ENCODE peak calls at places on chromosome 13, in nine cellular contexts. D is CD8-positive, alpha-beta T cell; F is effector memory CD4-positive, alpha-beta T cell; P is body of pancreas; Q is fibroblast of lung; E is ovary; H is tibial nerve; G is esophagus squamous epithelium; V is Peyer's patch. X is an unnamed sample.

GRCh38 chr13:109203587-109203986 is 574.2 kb downstream of the MYO16 start:
- DNase-seq in V (no peak), G (no peak), H (no peak), Q (no peak), P (no peak), F (no peak), D (no peak), E (no peak), X (no peak)

GRCh38 chr13:31225998-31226675 is 26.4 kb downstream of the B3GLCT start:
- DNase-seq in V (no peak), E (no peak), F (no peak), P (no peak), H (no peak), D (no peak), Q (no peak), G (no peak), X (no peak)

GRCh38 chr13:59663707-59664106 is 500.0 kb downstream of the DIAPH3 start:
- DNase-seq in F (no peak), Q (no peak), H (no peak), G (no peak), P (no peak), V (no peak), D (no peak), E (no peak), X (no peak)

GRCh38 chr13:32001392-32001768 is 30.2 kb upstream of the FRY start:
- DNase-seq in D (no peak), G (no peak), V (no peak), E (no peak), P (peak; percentile 62), Q (peak; percentile 54), F (no peak), H (no peak), X (no peak)

GRCh38 chr13:59472134-59472533 is 691.6 kb downstream of the DIAPH3 start:
- DNase-seq in P (no peak), H (no peak), G (no peak), E (no peak), Q (peak; percentile 55), D (no peak), V (no peak), F (no peak), X (no peak)

GRCh38 chr13:106755542-106755941 is 187.6 kb upstream of the ARGLU1 start:
- DNase-seq in V (no peak), D (no peak), H (no peak), E (no peak), Q (no peak), F (no peak), P (no peak), G (no peak), X (no peak)

GRCh38 chr13:20142019-20142926 is 18.6 kb downstream of the GJA3 start:
- DNase-seq in E (no peak), G (no peak), V (no peak), Q (no peak), F (no peak), H (no peak), D (no peak), P (no peak), X (no peak)

GRCh38 chr13:107023335-107023734 is 455.4 kb upstream of the ARGLU1 start:
- DNase-seq in P (no peak), E (no peak), D (no peak), F (no peak), H (no peak), G (no peak), V (no peak), Q (no peak), X (no peak)

GRCh38 chr13:31477961-31478360 is 261.4 kb upstream of the RXFP2 start:
- DNase-seq in H (no peak), F (no peak), G (no peak), P (no peak), D (no peak), V (no peak), E (no peak), Q (peak; percentile 31), X (no peak)

GRCh38 chr13:24304620-24305019 is 4.8 kb upstream of the C1QTNF9 start:
- DNase-seq in E (no peak), P (no peak), F (no peak), H (no peak), G (no peak), Q (no peak), D (no peak), V (no peak), X (no peak)

GRCh38 chr13:26017196-26017921 is 34.5 kb downstream of the SHISA2 start:
- DNase-seq in Q (no peak), D (peak; percentile 11), H (no peak), V (no peak), G (no peak), E (no peak), F (no peak), P (no peak), X (no peak)

GRCh38 chr13:32495429-32495828 is 43.2 kb downstream of the N4BP2L2 start:
- DNase-seq in D (no peak), E (no peak), F (no peak), V (no peak), H (no peak), P (no peak), G (no peak), Q (no peak), X (no peak)

GRCh38 chr13:31485651-31486051 is 253.7 kb upstream of the RXFP2 start:
- DNase-seq in D (no peak), Q (peak; percentile 20), E (no peak), F (no peak), V (no peak), P (no peak), G (no peak), H (no peak), X (no peak)

GRCh38 chr13:103815619-103816018 is 749.4 kb upstream of the SLC10A2 start:
- DNase-seq in F (no peak), E (no peak), Q (no peak), G (no peak), H (no peak), D (no peak), V (no peak), P (no peak), X (no peak)

GRCh38 chr13:30020726-30021312 is 170.4 kb upstream of the UBL3 start:
- DNase-seq in F (no peak), E (no peak), H (no peak), D (no peak), Q (no peak), G (no peak), P (no peak), V (no peak), X (no peak)

GRCh38 chr13:31408927-31409326 is 209.2 kb downstream of the B3GLCT start:
- DNase-seq in G (no peak), V (no peak), P (no peak), D (no peak), H (no peak), F (no peak), E (no peak), Q (no peak), X (no peak)

DNA sequence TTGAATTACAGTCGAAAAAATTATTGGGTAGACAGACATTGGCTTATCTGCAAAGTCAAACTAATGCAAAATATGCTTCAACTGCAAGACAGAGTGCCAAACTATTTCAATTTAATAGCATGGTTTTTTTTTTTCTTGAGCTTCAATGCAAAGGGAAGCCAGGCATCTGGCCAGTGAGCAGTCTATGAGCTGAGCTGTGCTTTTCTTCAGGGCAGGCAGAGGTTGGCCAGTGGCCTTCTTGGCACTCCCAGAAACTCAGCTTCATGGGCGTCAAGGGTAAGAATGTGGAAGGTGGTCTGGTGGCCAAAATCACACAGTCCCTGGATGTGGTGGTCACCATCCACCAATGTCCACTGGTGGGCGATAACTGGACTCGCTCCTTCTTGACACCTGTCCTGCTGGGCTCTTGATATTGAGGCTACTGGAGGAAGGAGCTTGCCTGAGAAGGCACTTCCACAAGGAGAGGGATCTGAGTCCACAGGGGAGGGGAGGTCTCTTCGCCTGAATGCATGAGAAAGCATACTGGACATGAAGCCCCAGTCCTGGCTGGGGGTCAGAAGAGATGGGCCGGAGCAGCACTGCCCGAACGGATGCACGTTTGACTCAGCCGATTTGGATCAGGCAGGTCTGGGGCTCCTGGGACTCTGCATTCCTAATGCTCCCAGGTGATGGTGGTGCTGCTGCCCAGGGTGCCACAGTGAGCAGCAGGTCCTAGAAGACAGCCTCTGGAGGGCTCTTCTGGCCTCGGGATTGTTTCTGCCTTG is 17.1 kb downstream of the COL4A2 start:
- DNase-seq in F (no peak), D (no peak), G (no peak), V (no peak), E (no peak), H (no peak), P (no peak), Q (no peak), X (no peak)
- H3K4me1 ChIP-seq in F (no peaks in the 10 kb centered on the region), D (no peaks in the 10 kb centered on the region), G (no peaks in the 10 kb centered on the region), V (no peaks in the 10 kb centered on the region), E (peaks cover 12% of the 10 kb centered on the region), H (peaks cover 73% of the 10 kb centered on the region), P (peaks cover 36% of the 10 kb centered on the region), Q (peaks cover 46% of the 10 kb centered on the region), X (no peaks in the 10 kb centered on the region)

GRCh38 chr13:75803982-75804381 is 167.9 kb downstream of the LMO7 start:
- DNase-seq in Q (no peak), E (no peak), D (no peak), P (no peak), F (no peak), G (no peak), H (no peak), V (no peak), X (no peak)
- H3K27ac ChIP-seq in Q (no peak overlapping the region), E (no peak overlapping the region), D (no peak overlapping the region), P (no peak overlapping the region), F (no peak overlapping the region), G (no peak overlapping the region), H (no peak overlapping the region), V (no peak overlapping the region), X (no peak overlapping the region)

DNA sequence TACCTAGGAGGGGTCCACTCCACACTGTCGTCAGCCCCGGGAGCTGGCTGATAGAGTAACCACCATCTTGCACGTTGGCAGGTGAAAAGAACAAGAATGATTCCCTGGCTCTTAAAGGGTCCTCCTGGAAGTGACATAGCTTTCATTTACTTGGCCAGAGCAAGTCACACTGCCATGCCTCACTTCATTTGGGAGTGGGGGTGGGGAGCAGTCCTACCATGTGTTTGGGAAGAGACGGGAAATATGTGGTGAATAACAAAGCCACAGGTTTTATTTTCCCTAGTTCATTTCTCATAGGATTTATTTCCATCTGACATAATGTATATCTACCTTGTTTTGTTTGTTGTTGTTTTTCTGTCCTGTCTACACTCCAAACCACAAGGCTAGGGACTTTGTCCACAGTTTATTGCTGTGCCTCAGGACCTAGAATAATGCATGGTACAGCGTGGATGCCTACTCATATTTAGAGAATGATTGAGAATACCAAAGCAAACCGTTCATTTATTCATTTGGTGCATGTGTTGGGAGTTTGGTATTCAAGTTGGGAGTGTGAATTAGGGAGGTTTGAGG is 26.8 kb downstream of the UBAC2 start:
- DNase-seq in D (no peak), H (no peak), F (no peak), E (no peak), P (no peak), G (no peak), Q (no peak), V (no peak), X (no peak)
- H3K4me1 ChIP-seq in D (peaks cover 92% of the 10 kb centered on the region), H (peaks cover 15% of the 10 kb centered on the region), F (peaks cover 56% of the 10 kb centered on the region), E (peaks cover 4% of the 10 kb centered on the region), P (peaks cover 8% of the 10 kb centered on the region), G (no peaks in the 10 kb centered on the region), Q (peaks cover 5% of the 10 kb centered on the region), V (peaks cover 7% of the 10 kb centered on the region), X (peaks cover 97% of the 10 kb centered on the region)

DNA sequence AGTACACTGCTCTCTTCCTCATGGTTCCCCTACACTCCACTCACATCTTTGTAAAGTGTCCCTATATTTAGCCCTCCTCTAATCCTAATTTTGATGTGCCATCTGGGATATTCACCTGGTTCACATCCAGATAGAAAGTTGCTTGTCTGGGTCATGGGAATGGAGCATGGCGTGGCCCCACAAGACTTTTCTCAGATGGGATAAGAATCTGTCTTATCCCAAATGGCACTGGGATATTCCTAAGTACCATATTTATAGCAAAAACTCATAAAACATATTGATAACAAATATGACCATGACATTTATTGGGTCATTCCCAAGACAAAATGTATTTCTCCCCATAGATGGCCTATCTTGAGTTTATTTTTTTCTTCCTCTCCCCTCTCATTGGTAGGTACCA is 49.5 kb upstream of the POMP start:
- DNase-seq in H (no peak), G (no peak), Q (no peak), P (no peak), D (no peak), V (no peak), F (no peak), E (no peak), X (no peak)
- H3K27ac ChIP-seq in H (no peak overlapping the region), G (no peak overlapping the region), Q (no peak overlapping the region), P (no peak overlapping the region), D (no peak overlapping the region), V (no peak overlapping the region), F (no peak overlapping the region), E (no peak overlapping the region), X (no peak overlapping the region)

X was measured in CD4-positive, alpha-beta memory T cell.